ENCODE peak calls at places on chromosomes 1 and 21, in four cellular contexts. I, G, T and A are unnamed samples.
A peak's percentile ranks its signal among the peaks of the same experiment; 100 is the strongest.

GRCh38 chr1:156387899-156388813 is 19.1 kb downstream of the RHBG start:
- DNase-seq in I (no peak), G (no peak), T (peak; percentile 74), A (peak; percentile 37)

GRCh38 chr1:220552672-220553258 is 24.8 kb downstream of the MARK1 start:
- DNase-seq in I (no peak), G (peak; percentile 66), T (no peak), A (no peak)

GRCh38 chr1:16907870-16908758 is 12.3 kb downstream of the RNU1-2 start:
- DNase-seq in I (no peak), G (no peak), T (no peak), A (no peak)

GRCh38 chr1:33985656-33986055 is 121.8 kb downstream of the HMGB4 start:
- DNase-seq in I (no peak), G (no peak), T (no peak), A (peak; percentile 41)

GRCh38 chr1:46581685-46582455 is 22.2 kb downstream of the MKNK1 start:
- DNase-seq in I (no peak), G (no peak), T (no peak), A (no peak)

GRCh38 chr1:234498448-234499118 is 19.6 kb upstream of the TARBP1 start:
- DNase-seq in I (no peak), G (no peak), T (no peak), A (no peak)

GRCh38 chr1:209387969-209388329 is 195.6 kb upstream of the CAMK1G start:
- DNase-seq in I (no peak), G (no peak), T (no peak), A (no peak)

GRCh38 chr1:39491146-39491921 is at the start of gene BMP8A:
- DNase-seq in I (peak; percentile 51), G (no peak), T (peak; percentile 88), A (peak; percentile 79)

GRCh38 chr1:184970691-184971161 is 3.6 kb downstream of the NIBAN1 start:
- DNase-seq in I (no peak), G (no peak), T (no peak), A (no peak)

GRCh38 chr1:2783435-2784397 is 17.8 kb downstream of the TTC34 start:
- DNase-seq in I (no peak), G (no peak), T (no peak), A (no peak)

GRCh38 chr1:174075245-174075692 is 53.1 kb upstream of the RC3H1 start:
- DNase-seq in I (no peak), G (no peak), T (no peak), A (no peak)

GRCh38 chr1:87644033-87644432 is 315.4 kb downstream of the LMO4 start:
- DNase-seq in I (no peak), G (no peak), T (no peak), A (peak; percentile 24)

DNA sequence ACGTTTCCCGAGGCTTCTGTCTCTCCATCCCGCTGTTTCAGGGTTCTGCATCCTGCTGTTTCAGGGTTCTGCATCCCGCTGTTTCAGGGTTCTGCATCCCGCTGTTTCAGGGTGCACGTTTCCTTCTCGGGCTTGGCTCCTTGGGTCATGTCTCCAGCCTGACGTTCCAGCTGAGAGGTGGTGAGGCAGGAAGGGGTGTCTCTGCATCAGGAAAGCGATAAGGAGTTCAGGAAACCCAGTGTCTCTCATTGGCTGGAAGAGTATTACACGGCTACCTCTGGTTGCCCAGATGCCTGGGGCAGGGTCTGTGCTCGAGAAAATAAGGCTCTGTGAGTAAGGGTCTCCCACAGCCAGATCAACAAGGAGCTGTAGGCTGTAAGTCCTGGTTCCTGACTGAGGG is 21.1 kb downstream of the ADARB1 start:
- DNase-seq in I (no peak), G (no peak), T (no peak), A (no peak)
- H3K4me2 ChIP-seq in I (no peak overlapping the region), G (no peak overlapping the region), T (no peak overlapping the region), A (no peak overlapping the region)

GRCh38 chr1:161068306-161069200 is 1.1 kb downstream of the ARHGAP30 start:
- DNase-seq in I (no peak), G (no peak), T (no peak), A (peak; percentile 2)
- H3K4me3 ChIP-seq in I (no peak overlapping the region), G (no peak overlapping the region), T (no peak overlapping the region), A (no peak overlapping the region)

GRCh38 chr21:33117268-33117888 is 47.4 kb downstream of the OLIG1 start:
- DNase-seq in I (no peak), G (no peak), T (no peak), A (no peak)
- H3K4me2 ChIP-seq in I (no peak overlapping the region), G (no peak overlapping the region), T (no peak overlapping the region), A (no peak overlapping the region)

DNA sequence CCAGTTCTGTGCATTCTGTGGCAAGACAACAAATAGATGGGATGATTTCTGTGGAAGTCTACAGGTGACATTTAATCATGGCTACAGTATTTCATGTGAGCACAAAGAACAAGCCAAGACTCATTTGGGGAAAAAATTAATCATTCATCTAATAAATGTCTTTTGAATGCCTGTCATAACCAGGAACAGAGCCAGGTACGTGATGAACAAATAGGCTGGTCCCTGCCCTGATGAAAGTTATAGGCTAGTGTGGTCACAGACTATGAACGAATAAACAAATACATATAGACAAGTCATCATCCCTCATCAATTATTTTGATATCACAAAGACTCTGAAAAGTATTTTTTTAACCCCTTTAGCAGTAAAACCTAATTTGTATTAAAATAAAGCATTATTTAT is 226.4 kb upstream of the RRP15 start:
- DNase-seq in I (no peak), G (no peak), T (no peak), A (no peak)
- H3K4me3 ChIP-seq in I (no peak overlapping the region), G (no peak overlapping the region), T (no peak overlapping the region), A (no peak overlapping the region)

GRCh38 chr21:41630917-41631316 is 123.0 kb upstream of the TMPRSS2 start:
- DNase-seq in I (no peak), G (no peak), T (no peak), A (no peak)

GRCh38 chr21:41633627-41634026 is 125.7 kb upstream of the TMPRSS2 start:
- DNase-seq in I (no peak), G (no peak), T (no peak), A (no peak)

GRCh38 chr21:41632748-41633475 is 125.0 kb upstream of the TMPRSS2 start:
- DNase-seq in I (no peak), G (no peak), T (no peak), A (no peak)

GRCh38 chr21:41630249-41630648 is 122.3 kb upstream of the TMPRSS2 start:
- DNase-seq in I (no peak), G (no peak), T (no peak), A (peak; percentile 92)

GRCh38 chr21:41631564-41632461 is 123.9 kb upstream of the TMPRSS2 start:
- DNase-seq in I (no peak), G (no peak), T (no peak), A (peak; percentile 41)
- H3K4me2 ChIP-seq in I (no peak overlapping the region), G (peak overlapping the region; percentile 61), T (no peak overlapping the region), A (no peak overlapping the region)

GRCh38 chr1:244970661-244971523 is 106.5 kb upstream of the HNRNPU start:
- DNase-seq in I (peak; percentile 95), G (no peak), T (peak; percentile 96), A (peak; percentile 97)

GRCh38 chr1:244968431-244968830 is 104.1 kb upstream of the HNRNPU start:
- DNase-seq in I (peak; percentile 12), G (no peak), T (no peak), A (no peak)

GRCh38 chr1:244969355-244970235 is 105.3 kb upstream of the HNRNPU start:
- DNase-seq in I (no peak), G (no peak), T (no peak), A (peak; percentile 85)

GRCh38 chr1:244971524-244972216 is 107.3 kb upstream of the HNRNPU start:
- DNase-seq in I (no peak), G (no peak), T (no peak), A (peak; percentile 14)

GRCh38 chr1:244970236-244970652 is 105.9 kb upstream of the HNRNPU start:
- DNase-seq in I (peak; percentile 93), G (no peak), T (peak; percentile 90), A (peak; percentile 86)
- H3K4me3 ChIP-seq in I (peak overlapping the region; percentile 65), G (peak overlapping the region; percentile 61), T (peak overlapping the region; percentile 88), A (peak overlapping the region; percentile 58)

GRCh38 chr1:116538527-116538926 is 32.3 kb downstream of the CD58 start:
- DNase-seq in I (no peak), G (peak; percentile 36), T (no peak), A (peak; percentile 60)
- H3K4me2 ChIP-seq in I (no peak overlapping the region), G (no peak overlapping the region), T (no peak overlapping the region), A (no peak overlapping the region)